ENCODE peak calls at places on chromosome 7, in nine cellular contexts. H, Q, J, R, P, U, T, B and F are unnamed samples.
A peak's percentile ranks its signal among the peaks of the same experiment; 100 is the strongest.

GRCh38 chr7:46024263-46024916 is 103.3 kb upstream of the IGFBP3 start:
- DNase-seq in H (no peak), Q (no peak), J (no peak), R (no peak), P (no peak), U (no peak), T (no peak), B (no peak), F (no peak)

GRCh38 chr7:69787736-69788431 is 189.6 kb downstream of the AUTS2 start:
- DNase-seq in H (no peak), Q (no peak), J (no peak), R (no peak), P (no peak), U (no peak), T (no peak), B (no peak), F (no peak)

GRCh38 chr7:94170836-94171235 is 166.7 kb upstream of the BET1 start:
- DNase-seq in H (no peak), Q (no peak), J (no peak), R (peak; percentile 80), P (no peak), U (no peak), T (no peak), B (no peak), F (no peak)

GRCh38 chr7:155962191-155962967 is 150.1 kb upstream of the SHH start:
- DNase-seq in H (peak; percentile 77), Q (peak; percentile 15), J (peak; percentile 91), R (no peak), P (peak; percentile 39), U (no peak), T (no peak), B (peak; percentile 63), F (no peak)

GRCh38 chr7:109101332-109101731 is 531.7 kb downstream of the DNAJB9 start:
- DNase-seq in H (no peak), Q (no peak), J (no peak), R (no peak), P (no peak), U (no peak), T (peak; percentile 78), B (no peak), F (no peak)

GRCh38 chr7:116776610-116777289 is 85.6 kb upstream of the CAPZA2 start:
- DNase-seq in H (peak; percentile 85), Q (no peak), J (peak; percentile 94), R (no peak), P (no peak), U (no peak), T (no peak), B (no peak), F (no peak)

GRCh38 chr7:117008849-117009531 is 55.7 kb downstream of the ST7 start:
- DNase-seq in H (peak; percentile 69), Q (no peak), J (peak; percentile 83), R (peak; percentile 75), P (no peak), U (no peak), T (no peak), B (no peak), F (no peak)

GRCh38 chr7:70700055-70700934 is 431.6 kb upstream of the GALNT17 start:
- DNase-seq in H (no peak), Q (peak; percentile 70), J (no peak), R (peak; percentile 36), P (no peak), U (peak; percentile 65), T (no peak), B (no peak), F (no peak)

GRCh38 chr7:1026721-1027151 is 17.6 kb upstream of the GPR146 start:
- DNase-seq in H (no peak), Q (no peak), J (no peak), R (no peak), P (no peak), U (no peak), T (no peak), B (no peak), F (no peak)

GRCh38 chr7:27814054-27814453 is 74.1 kb downstream of the TAX1BP1 start:
- DNase-seq in H (peak; percentile 26), Q (no peak), J (peak; percentile 38), R (no peak), P (no peak), U (no peak), T (no peak), B (no peak), F (no peak)

GRCh38 chr7:135359633-135360032 is 126.0 kb downstream of the STRA8 start:
- DNase-seq in H (no peak), Q (no peak), J (no peak), R (no peak), P (no peak), U (no peak), T (no peak), B (no peak), F (no peak)

GRCh38 chr7:133389727-133390126 is 136.8 kb downstream of the EXOC4 start:
- DNase-seq in H (no peak), Q (no peak), J (no peak), R (no peak), P (no peak), U (no peak), T (no peak), B (no peak), F (no peak)

GRCh38 chr7:78345979-78346378 is 547.4 kb downstream of the PHTF2 start:
- DNase-seq in H (peak; percentile 34), Q (no peak), J (no peak), R (no peak), P (no peak), U (no peak), T (no peak), B (no peak), F (no peak)

GRCh38 chr7:136405931-136406777 is 429.0 kb upstream of the MTPN start:
- DNase-seq in H (peak; percentile 53), Q (peak; percentile 81), J (peak; percentile 35), R (peak; percentile 79), P (peak; percentile 25), U (peak; percentile 61), T (peak; percentile 88), B (peak; percentile 43), F (peak; percentile 88)

GRCh38 chr7:39413866-39414668 is 152.1 kb upstream of the YAE1 start:
- DNase-seq in H (peak; percentile 17), Q (peak; percentile 92), J (peak; percentile 40), R (peak; percentile 75), P (peak; percentile 32), U (peak; percentile 86), T (peak; percentile 87), B (peak; percentile 15), F (peak; percentile 65)

DNA sequence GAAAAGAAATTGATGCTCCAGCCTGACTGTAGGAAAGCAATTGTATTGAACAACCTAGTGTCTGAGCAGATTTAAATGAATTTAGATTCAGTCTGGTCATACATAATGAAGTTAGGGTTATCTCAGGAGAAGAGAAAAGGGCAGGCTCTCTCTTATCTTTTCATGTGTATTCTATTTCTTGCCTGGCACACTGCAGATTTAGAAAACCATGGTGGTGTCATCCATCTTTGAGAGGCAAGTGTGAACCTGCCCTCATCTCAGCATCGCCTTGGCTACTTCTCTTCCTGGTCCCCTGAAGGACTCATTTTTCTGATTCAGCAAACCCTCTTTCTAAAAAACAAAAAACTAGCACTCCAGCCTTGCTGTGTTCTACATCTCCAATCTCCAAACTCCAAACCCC is 137.7 kb downstream of the LRRC4 start:
- DNase-seq in H (no peak), Q (no peak), J (no peak), R (no peak), P (no peak), U (no peak), T (no peak), B (no peak), F (no peak)
- H3K4me1 ChIP-seq in H (peaks cover 18% of the 10 kb centered on the region), Q (peaks cover 16% of the 10 kb centered on the region), J (peaks cover 24% of the 10 kb centered on the region), R (no peaks in the 10 kb centered on the region), P (no peaks in the 10 kb centered on the region), U (peaks cover 11% of the 10 kb centered on the region), T (peaks cover 16% of the 10 kb centered on the region), B (peaks cover 22% of the 10 kb centered on the region), F (peaks cover 24% of the 10 kb centered on the region)

DNA sequence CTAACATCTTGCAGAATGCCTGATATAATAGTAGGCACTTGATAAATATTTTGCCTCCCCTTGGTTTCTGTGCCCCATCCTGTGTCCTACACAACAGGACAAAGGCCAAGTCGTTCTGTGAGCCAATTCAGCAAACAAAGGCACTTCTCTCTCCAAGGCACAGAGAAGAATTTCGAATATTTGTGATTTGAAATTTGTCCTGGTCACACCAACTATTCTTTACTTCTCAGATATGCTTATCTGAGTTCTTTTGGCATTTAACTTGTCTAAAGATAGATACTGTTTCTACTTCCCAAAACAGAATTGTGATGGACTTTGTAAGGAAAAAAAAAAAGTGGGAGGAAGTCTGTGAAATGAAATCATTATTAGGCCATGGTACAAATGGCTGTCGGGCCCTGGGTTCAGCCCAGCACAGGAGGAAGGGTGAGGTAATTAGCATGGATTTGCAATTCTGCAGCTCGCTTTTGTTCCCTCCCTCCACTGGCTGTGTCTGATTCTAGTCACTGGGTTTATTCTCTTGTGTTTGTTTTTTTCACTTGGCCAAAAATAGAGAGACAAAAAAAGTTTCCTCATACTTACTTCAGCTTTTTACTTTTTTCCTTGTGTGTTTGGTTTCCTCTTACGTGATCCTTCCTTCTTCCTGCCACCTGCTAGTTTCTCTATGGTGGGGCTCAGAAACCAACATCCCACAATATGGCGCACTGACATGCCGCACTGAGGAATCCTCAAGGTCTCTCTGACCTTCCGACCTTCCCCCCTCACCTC is 108.2 kb upstream of the MKLN1 start:
- DNase-seq in H (no peak), Q (peak; percentile 50), J (no peak), R (peak; percentile 84), P (no peak), U (peak; percentile 67), T (no peak), B (peak; percentile 37), F (no peak)
- H3K9ac ChIP-seq in H (no peak overlapping the region), Q (no peak overlapping the region), J (no peak overlapping the region), R (peak overlapping the region; percentile 10), P (no peak overlapping the region), U (no peak overlapping the region), T (no peak overlapping the region), B (no peak overlapping the region), F (no peak overlapping the region)

GRCh38 chr7:131630427-131630826 is 74.0 kb upstream of the PODXL start:
- DNase-seq in H (no peak), Q (no peak), J (no peak), R (no peak), P (no peak), U (no peak), T (no peak), B (no peak), F (no peak)

GRCh38 chr7:131626643-131627042 is 70.2 kb upstream of the PODXL start:
- DNase-seq in H (no peak), Q (peak; percentile 43), J (no peak), R (no peak), P (no peak), U (no peak), T (no peak), B (no peak), F (no peak)

GRCh38 chr7:131628634-131629033 is 72.2 kb upstream of the PODXL start:
- DNase-seq in H (no peak), Q (peak; percentile 46), J (no peak), R (no peak), P (no peak), U (no peak), T (no peak), B (no peak), F (no peak)

GRCh38 chr7:131627589-131628212 is 71.3 kb upstream of the PODXL start:
- DNase-seq in H (no peak), Q (peak; percentile 41), J (no peak), R (no peak), P (no peak), U (no peak), T (no peak), B (no peak), F (no peak)

GRCh38 chr7:131629203-131629871 is 72.9 kb upstream of the PODXL start:
- DNase-seq in H (peak; percentile 66), Q (peak; percentile 48), J (peak; percentile 74), R (no peak), P (no peak), U (no peak), T (no peak), B (no peak), F (no peak)
- H3K4me1 ChIP-seq in H (peaks cover 37% of the 10 kb centered on the region), Q (peaks cover 17% of the 10 kb centered on the region), J (peaks cover 51% of the 10 kb centered on the region), R (no peaks in the 10 kb centered on the region), P (no peaks in the 10 kb centered on the region), U (no peaks in the 10 kb centered on the region), T (peaks cover 4% of the 10 kb centered on the region), B (no peaks in the 10 kb centered on the region), F (no peaks in the 10 kb centered on the region)

GRCh38 chr7:82443801-82444219 is 233 bp upstream of the CACNA2D1 start:
- DNase-seq in H (peak; percentile 91), Q (peak; percentile 93), J (peak; percentile 86), R (peak; percentile 50), P (peak; percentile 56), U (peak; percentile 84), T (peak; percentile 93), B (no peak), F (no peak)
- H3K9ac ChIP-seq in H (peak overlapping the region; percentile 94), Q (peak overlapping the region; percentile 58), J (peak overlapping the region; percentile 94), R (peak overlapping the region; percentile 27), P (peak overlapping the region; percentile 13), U (peak overlapping the region; percentile 84), T (peak overlapping the region; percentile 73), B (no peak overlapping the region), F (no peak overlapping the region)